ENCODE peak calls at places on chromosomes 7 and 10, in ten cellular contexts. One of them, this sample, is unnamed.

GRCh38 chr10:77392851-77393250 is 244.8 kb downstream of the KCNMA1 start:
- DNase-seq in sciatic nerve: no peak
- DNase-seq in GDM1: no peak
- DNase-seq in CD4-positive, alpha-beta T cell: no peak
- DNase-seq in activated gamma-delta T cell treated with Interleukin-2 at 50 U/mL for 16 hours: no peak
- DNase-seq in transverse colon: no peak
- DNase-seq in posterior vena cava: no peak
- DNase-seq in NCI-H774: peak
- DNase-seq in foreskin fibroblast: peak
- DNase-seq in kidney epithelial cell: peak
- DNase-seq in this sample: no peak

GRCh38 chr10:90658791-90659190 is 199.0 kb downstream of the HTR7 start:
- DNase-seq in NCI-H774: no peak
- DNase-seq in sciatic nerve: no peak
- DNase-seq in posterior vena cava: no peak
- DNase-seq in foreskin fibroblast: no peak
- DNase-seq in transverse colon: no peak
- DNase-seq in CD4-positive, alpha-beta T cell: no peak
- DNase-seq in activated gamma-delta T cell treated with Interleukin-2 at 50 U/mL for 16 hours: no peak
- DNase-seq in kidney epithelial cell: no peak
- DNase-seq in GDM1: no peak
- DNase-seq in this sample: no peak

GRCh38 chr7:81053623-81054022 is 134.8 kb upstream of the SEMA3C start:
- DNase-seq in GDM1: no peak
- DNase-seq in kidney epithelial cell: no peak
- DNase-seq in activated gamma-delta T cell treated with Interleukin-2 at 50 U/mL for 16 hours: no peak
- DNase-seq in sciatic nerve: no peak
- DNase-seq in foreskin fibroblast: peak
- DNase-seq in posterior vena cava: no peak
- DNase-seq in transverse colon: no peak
- DNase-seq in CD4-positive, alpha-beta T cell: no peak
- DNase-seq in NCI-H774: no peak
- DNase-seq in this sample: no peak

GRCh38 chr7:127705461-127705959 is 53.5 kb downstream of the SND1 start:
- DNase-seq in CD4-positive, alpha-beta T cell: no peak
- DNase-seq in activated gamma-delta T cell treated with Interleukin-2 at 50 U/mL for 16 hours: no peak
- DNase-seq in GDM1: no peak
- DNase-seq in posterior vena cava: no peak
- DNase-seq in sciatic nerve: no peak
- DNase-seq in kidney epithelial cell: no peak
- DNase-seq in foreskin fibroblast: no peak
- DNase-seq in transverse colon: no peak
- DNase-seq in NCI-H774: no peak
- DNase-seq in this sample: no peak

GRCh38 chr10:14556285-14556956 is 218.3 kb downstream of the FAM107B start:
- DNase-seq in NCI-H774: peak
- DNase-seq in transverse colon: peak
- DNase-seq in GDM1: no peak
- DNase-seq in foreskin fibroblast: no peak
- DNase-seq in posterior vena cava: no peak
- DNase-seq in CD4-positive, alpha-beta T cell: no peak
- DNase-seq in activated gamma-delta T cell treated with Interleukin-2 at 50 U/mL for 16 hours: peak
- DNase-seq in sciatic nerve: no peak
- DNase-seq in kidney epithelial cell: no peak
- DNase-seq in this sample: peak

GRCh38 chr10:84994722-84995121 is 666.3 kb downstream of the CCSER2 start:
- DNase-seq in NCI-H774: no peak
- DNase-seq in activated gamma-delta T cell treated with Interleukin-2 at 50 U/mL for 16 hours: no peak
- DNase-seq in foreskin fibroblast: no peak
- DNase-seq in posterior vena cava: no peak
- DNase-seq in sciatic nerve: no peak
- DNase-seq in CD4-positive, alpha-beta T cell: no peak
- DNase-seq in GDM1: no peak
- DNase-seq in kidney epithelial cell: no peak
- DNase-seq in transverse colon: no peak
- DNase-seq in this sample: no peak

GRCh38 chr10:28047061-28047460 is 48.2 kb upstream of the ODAD2 start:
- DNase-seq in foreskin fibroblast: no peak
- DNase-seq in sciatic nerve: no peak
- DNase-seq in GDM1: no peak
- DNase-seq in NCI-H774: no peak
- DNase-seq in activated gamma-delta T cell treated with Interleukin-2 at 50 U/mL for 16 hours: no peak
- DNase-seq in posterior vena cava: no peak
- DNase-seq in kidney epithelial cell: no peak
- DNase-seq in CD4-positive, alpha-beta T cell: no peak
- DNase-seq in transverse colon: no peak
- DNase-seq in this sample: no peak

GRCh38 chr10:78547397-78547796 is 513.7 kb downstream of the RPS24 start:
- DNase-seq in activated gamma-delta T cell treated with Interleukin-2 at 50 U/mL for 16 hours: no peak
- DNase-seq in GDM1: no peak
- DNase-seq in foreskin fibroblast: no peak
- DNase-seq in transverse colon: no peak
- DNase-seq in NCI-H774: no peak
- DNase-seq in posterior vena cava: no peak
- DNase-seq in sciatic nerve: no peak
- DNase-seq in kidney epithelial cell: no peak
- DNase-seq in CD4-positive, alpha-beta T cell: no peak
- DNase-seq in this sample: no peak

GRCh38 chr7:43856996-43857395 is 12.3 kb downstream of the MRPS24 start:
- DNase-seq in posterior vena cava: no peak
- DNase-seq in CD4-positive, alpha-beta T cell: no peak
- DNase-seq in transverse colon: no peak
- DNase-seq in GDM1: no peak
- DNase-seq in NCI-H774: no peak
- DNase-seq in sciatic nerve: no peak
- DNase-seq in kidney epithelial cell: no peak
- DNase-seq in activated gamma-delta T cell treated with Interleukin-2 at 50 U/mL for 16 hours: no peak
- DNase-seq in foreskin fibroblast: peak
- DNase-seq in this sample: no peak

GRCh38 chr7:94087664-94088352 is 83.7 kb upstream of the BET1 start:
- DNase-seq in kidney epithelial cell: peak
- DNase-seq in activated gamma-delta T cell treated with Interleukin-2 at 50 U/mL for 16 hours: peak
- DNase-seq in posterior vena cava: no peak
- DNase-seq in NCI-H774: peak
- DNase-seq in GDM1: peak
- DNase-seq in CD4-positive, alpha-beta T cell: peak
- DNase-seq in transverse colon: peak
- DNase-seq in sciatic nerve: no peak
- DNase-seq in foreskin fibroblast: peak
- DNase-seq in this sample: peak

GRCh38 chr10:80460399-80461207 is 6.5 kb downstream of the TSPAN14 start:
- DNase-seq in CD4-positive, alpha-beta T cell: no peak
- DNase-seq in foreskin fibroblast: peak
- DNase-seq in GDM1: no peak
- DNase-seq in NCI-H774: peak
- DNase-seq in transverse colon: peak
- DNase-seq in activated gamma-delta T cell treated with Interleukin-2 at 50 U/mL for 16 hours: no peak
- DNase-seq in sciatic nerve: peak
- DNase-seq in kidney epithelial cell: no peak
- DNase-seq in posterior vena cava: no peak
- DNase-seq in this sample: no peak

GRCh38 chr7:2633538-2634264 is 1.9 kb downstream of the TTYH3 start:
- DNase-seq in GDM1: no peak
- DNase-seq in posterior vena cava: peak
- DNase-seq in kidney epithelial cell: no peak
- DNase-seq in sciatic nerve: no peak
- DNase-seq in CD4-positive, alpha-beta T cell: no peak
- DNase-seq in activated gamma-delta T cell treated with Interleukin-2 at 50 U/mL for 16 hours: peak
- DNase-seq in NCI-H774: no peak
- DNase-seq in foreskin fibroblast: peak
- DNase-seq in transverse colon: no peak
- DNase-seq in this sample: no peak

GRCh38 chr7:98284335-98285036 is 3.0 kb downstream of the BRI3 start:
- DNase-seq in GDM1: peak
- DNase-seq in kidney epithelial cell: no peak
- DNase-seq in CD4-positive, alpha-beta T cell: no peak
- DNase-seq in foreskin fibroblast: peak
- DNase-seq in posterior vena cava: peak
- DNase-seq in sciatic nerve: peak
- DNase-seq in NCI-H774: no peak
- DNase-seq in transverse colon: peak
- DNase-seq in activated gamma-delta T cell treated with Interleukin-2 at 50 U/mL for 16 hours: no peak
- DNase-seq in this sample: no peak

GRCh38 chr7:117385340-117386124 is 41.8 kb downstream of the ASZ1 start:
- DNase-seq in CD4-positive, alpha-beta T cell: no peak
- DNase-seq in posterior vena cava: no peak
- DNase-seq in transverse colon: no peak
- DNase-seq in foreskin fibroblast: no peak
- DNase-seq in sciatic nerve: no peak
- DNase-seq in kidney epithelial cell: no peak
- DNase-seq in GDM1: no peak
- DNase-seq in activated gamma-delta T cell treated with Interleukin-2 at 50 U/mL for 16 hours: no peak
- DNase-seq in NCI-H774: no peak
- DNase-seq in this sample: no peak

GRCh38 chr10:86261933-86262665 is 104.5 kb downstream of the GRID1 start:
- DNase-seq in NCI-H774: no peak
- DNase-seq in posterior vena cava: peak
- DNase-seq in CD4-positive, alpha-beta T cell: no peak
- DNase-seq in activated gamma-delta T cell treated with Interleukin-2 at 50 U/mL for 16 hours: no peak
- DNase-seq in foreskin fibroblast: no peak
- DNase-seq in transverse colon: no peak
- DNase-seq in GDM1: no peak
- DNase-seq in kidney epithelial cell: no peak
- DNase-seq in sciatic nerve: peak
- DNase-seq in this sample: no peak

GRCh38 chr10:112763916-112764520 is 186.0 kb upstream of the TCF7L2 start:
- DNase-seq in posterior vena cava: no peak
- DNase-seq in transverse colon: no peak
- DNase-seq in sciatic nerve: no peak
- DNase-seq in foreskin fibroblast: no peak
- DNase-seq in kidney epithelial cell: no peak
- DNase-seq in GDM1: no peak
- DNase-seq in CD4-positive, alpha-beta T cell: no peak
- DNase-seq in NCI-H774: no peak
- DNase-seq in activated gamma-delta T cell treated with Interleukin-2 at 50 U/mL for 16 hours: no peak
- DNase-seq in this sample: no peak

GRCh38 chr7:23980081-23980480 is 270.1 kb downstream of the STK31 start:
- DNase-seq in sciatic nerve: no peak
- DNase-seq in foreskin fibroblast: no peak
- DNase-seq in NCI-H774: no peak
- DNase-seq in posterior vena cava: no peak
- DNase-seq in CD4-positive, alpha-beta T cell: no peak
- DNase-seq in kidney epithelial cell: no peak
- DNase-seq in activated gamma-delta T cell treated with Interleukin-2 at 50 U/mL for 16 hours: no peak
- DNase-seq in transverse colon: no peak
- DNase-seq in GDM1: no peak
- DNase-seq in this sample: no peak

GRCh38 chr10:99612167-99612831 is 7.9 kb downstream of the SLC25A28 start:
- DNase-seq in kidney epithelial cell: no peak
- DNase-seq in GDM1: no peak
- DNase-seq in sciatic nerve: no peak
- DNase-seq in NCI-H774: no peak
- DNase-seq in posterior vena cava: no peak
- DNase-seq in CD4-positive, alpha-beta T cell: no peak
- DNase-seq in foreskin fibroblast: peak
- DNase-seq in transverse colon: peak
- DNase-seq in activated gamma-delta T cell treated with Interleukin-2 at 50 U/mL for 16 hours: peak
- DNase-seq in this sample: peak

GRCh38 chr7:37942934-37943610 is 22.6 kb downstream of the EPDR1 start:
- DNase-seq in foreskin fibroblast: no peak
- DNase-seq in CD4-positive, alpha-beta T cell: no peak
- DNase-seq in transverse colon: peak
- DNase-seq in kidney epithelial cell: no peak
- DNase-seq in NCI-H774: no peak
- DNase-seq in activated gamma-delta T cell treated with Interleukin-2 at 50 U/mL for 16 hours: no peak
- DNase-seq in sciatic nerve: peak
- DNase-seq in GDM1: no peak
- DNase-seq in posterior vena cava: peak
- DNase-seq in this sample: no peak

GRCh38 chr7:27709137-27710075 is 30.6 kb upstream of the TAX1BP1 start:
- DNase-seq in sciatic nerve: no peak
- DNase-seq in activated gamma-delta T cell treated with Interleukin-2 at 50 U/mL for 16 hours: no peak
- DNase-seq in GDM1: no peak
- DNase-seq in kidney epithelial cell: no peak
- DNase-seq in transverse colon: no peak
- DNase-seq in CD4-positive, alpha-beta T cell: no peak
- DNase-seq in posterior vena cava: no peak
- DNase-seq in NCI-H774: no peak
- DNase-seq in foreskin fibroblast: peak
- DNase-seq in this sample: no peak

GRCh38 chr7:117863618-117864017 is 9.6 kb downstream of the CTTNBP2 start:
- DNase-seq in foreskin fibroblast: no peak
- DNase-seq in activated gamma-delta T cell treated with Interleukin-2 at 50 U/mL for 16 hours: no peak
- DNase-seq in sciatic nerve: no peak
- DNase-seq in CD4-positive, alpha-beta T cell: no peak
- DNase-seq in GDM1: no peak
- DNase-seq in posterior vena cava: no peak
- DNase-seq in transverse colon: no peak
- DNase-seq in kidney epithelial cell: no peak
- DNase-seq in NCI-H774: no peak
- DNase-seq in this sample: no peak

GRCh38 chr7:18180685-18181084 is 153.0 kb upstream of the PRPS1L1 start:
- DNase-seq in sciatic nerve: no peak
- DNase-seq in posterior vena cava: no peak
- DNase-seq in NCI-H774: no peak
- DNase-seq in kidney epithelial cell: no peak
- DNase-seq in GDM1: no peak
- DNase-seq in activated gamma-delta T cell treated with Interleukin-2 at 50 U/mL for 16 hours: no peak
- DNase-seq in foreskin fibroblast: no peak
- DNase-seq in transverse colon: no peak
- DNase-seq in CD4-positive, alpha-beta T cell: no peak
- DNase-seq in this sample: no peak

GRCh38 chr7:74325230-74325565 is 36.0 kb downstream of the CLIP2 start:
- DNase-seq in posterior vena cava: no peak
- DNase-seq in GDM1: no peak
- DNase-seq in NCI-H774: no peak
- DNase-seq in transverse colon: peak
- DNase-seq in foreskin fibroblast: no peak
- DNase-seq in kidney epithelial cell: no peak
- DNase-seq in activated gamma-delta T cell treated with Interleukin-2 at 50 U/mL for 16 hours: no peak
- DNase-seq in sciatic nerve: no peak
- DNase-seq in CD4-positive, alpha-beta T cell: no peak
- DNase-seq in this sample: no peak

GRCh38 chr7:142177869-142178268 is 66.4 kb downstream of the MGAM2 start:
- DNase-seq in posterior vena cava: no peak
- DNase-seq in kidney epithelial cell: no peak
- DNase-seq in sciatic nerve: no peak
- DNase-seq in foreskin fibroblast: no peak
- DNase-seq in CD4-positive, alpha-beta T cell: no peak
- DNase-seq in GDM1: no peak
- DNase-seq in NCI-H774: no peak
- DNase-seq in activated gamma-delta T cell treated with Interleukin-2 at 50 U/mL for 16 hours: no peak
- DNase-seq in transverse colon: no peak
- DNase-seq in this sample: no peak

GRCh38 chr7:80699030-80699638 is 60.7 kb downstream of the CD36 start:
- DNase-seq in kidney epithelial cell: no peak
- DNase-seq in posterior vena cava: no peak
- DNase-seq in NCI-H774: peak
- DNase-seq in transverse colon: no peak
- DNase-seq in foreskin fibroblast: no peak
- DNase-seq in GDM1: no peak
- DNase-seq in sciatic nerve: no peak
- DNase-seq in CD4-positive, alpha-beta T cell: no peak
- DNase-seq in activated gamma-delta T cell treated with Interleukin-2 at 50 U/mL for 16 hours: no peak
- DNase-seq in this sample: no peak

GRCh38 chr10:5956146-5956914 is 21.0 kb downstream of the IL15RA start:
- DNase-seq in CD4-positive, alpha-beta T cell: no peak
- DNase-seq in posterior vena cava: peak
- DNase-seq in activated gamma-delta T cell treated with Interleukin-2 at 50 U/mL for 16 hours: no peak
- DNase-seq in GDM1: no peak
- DNase-seq in kidney epithelial cell: no peak
- DNase-seq in transverse colon: no peak
- DNase-seq in NCI-H774: no peak
- DNase-seq in sciatic nerve: peak
- DNase-seq in foreskin fibroblast: no peak
- DNase-seq in this sample: no peak

GRCh38 chr7:150345012-150345411 is 3.6 kb upstream of the RARRES2 start:
- DNase-seq in activated gamma-delta T cell treated with Interleukin-2 at 50 U/mL for 16 hours: no peak
- DNase-seq in GDM1: no peak
- DNase-seq in CD4-positive, alpha-beta T cell: no peak
- DNase-seq in posterior vena cava: no peak
- DNase-seq in transverse colon: no peak
- DNase-seq in foreskin fibroblast: no peak
- DNase-seq in NCI-H774: no peak
- DNase-seq in kidney epithelial cell: no peak
- DNase-seq in sciatic nerve: no peak
- DNase-seq in this sample: no peak

GRCh38 chr10:4527281-4527960 is 298.6 kb upstream of the AKR1E2 start:
- DNase-seq in sciatic nerve: no peak
- DNase-seq in GDM1: no peak
- DNase-seq in kidney epithelial cell: peak
- DNase-seq in NCI-H774: no peak
- DNase-seq in activated gamma-delta T cell treated with Interleukin-2 at 50 U/mL for 16 hours: no peak
- DNase-seq in posterior vena cava: no peak
- DNase-seq in foreskin fibroblast: peak
- DNase-seq in transverse colon: no peak
- DNase-seq in CD4-positive, alpha-beta T cell: no peak
- DNase-seq in this sample: no peak